ENCODE peak calls at places on chromosomes 5 and 9, in six cellular contexts. Y, D, F, V, H and C are unnamed samples. For H3K36me3, the result is how much of the 10 kb centered on the place peaks cover.

GRCh38 chr9:131281119-131281965 is 5.0 kb upstream of the FAM78A start:
- DNase-seq in Y (no peak), D (no peak), F (no peak), V (no peak), H (no peak), C (no peak)

GRCh38 chr5:79297661-79298060 is 61.7 kb downstream of the JMY start:
- DNase-seq in Y (no peak), D (no peak), F (no peak), V (no peak), H (no peak), C (no peak)

GRCh38 chr5:35990524-35990923 is 666 bp downstream of the UGT3A1 start:
- DNase-seq in Y (no peak), D (no peak), F (no peak), V (no peak), H (peak), C (no peak)

GRCh38 chr9:123686131-123686848 is 243.6 kb downstream of the DENND1A start:
- DNase-seq in Y (no peak), D (no peak), F (no peak), V (peak), H (no peak), C (no peak)

GRCh38 chr5:34599471-34600117 is 56.5 kb upstream of the RAI14 start:
- DNase-seq in Y (no peak), D (no peak), F (no peak), V (peak), H (no peak), C (no peak)

GRCh38 chr5:128227984-128228383 is 144.4 kb downstream of the SLC12A2 start:
- DNase-seq in Y (no peak), D (no peak), F (no peak), V (no peak), H (no peak), C (no peak)

GRCh38 chr5:53170748-53171349 is 61.3 kb upstream of the MOCS2 start:
- DNase-seq in Y (no peak), D (no peak), F (no peak), V (peak), H (no peak), C (no peak)

GRCh38 chr5:180072556-180072955 is 997 bp upstream of the RNF130 start:
- DNase-seq in Y (no peak), D (no peak), F (no peak), V (peak), H (no peak), C (no peak)

GRCh38 chr5:131769337-131769736 is 27.5 kb downstream of the FNIP1 start:
- DNase-seq in Y (no peak), D (no peak), F (no peak), V (no peak), H (no peak), C (no peak)

GRCh38 chr5:128084228-128085167 is 932 bp downstream of the SLC12A2 start:
- DNase-seq in Y (peak), D (peak), F (peak), V (peak), H (peak), C (peak)

DNA sequence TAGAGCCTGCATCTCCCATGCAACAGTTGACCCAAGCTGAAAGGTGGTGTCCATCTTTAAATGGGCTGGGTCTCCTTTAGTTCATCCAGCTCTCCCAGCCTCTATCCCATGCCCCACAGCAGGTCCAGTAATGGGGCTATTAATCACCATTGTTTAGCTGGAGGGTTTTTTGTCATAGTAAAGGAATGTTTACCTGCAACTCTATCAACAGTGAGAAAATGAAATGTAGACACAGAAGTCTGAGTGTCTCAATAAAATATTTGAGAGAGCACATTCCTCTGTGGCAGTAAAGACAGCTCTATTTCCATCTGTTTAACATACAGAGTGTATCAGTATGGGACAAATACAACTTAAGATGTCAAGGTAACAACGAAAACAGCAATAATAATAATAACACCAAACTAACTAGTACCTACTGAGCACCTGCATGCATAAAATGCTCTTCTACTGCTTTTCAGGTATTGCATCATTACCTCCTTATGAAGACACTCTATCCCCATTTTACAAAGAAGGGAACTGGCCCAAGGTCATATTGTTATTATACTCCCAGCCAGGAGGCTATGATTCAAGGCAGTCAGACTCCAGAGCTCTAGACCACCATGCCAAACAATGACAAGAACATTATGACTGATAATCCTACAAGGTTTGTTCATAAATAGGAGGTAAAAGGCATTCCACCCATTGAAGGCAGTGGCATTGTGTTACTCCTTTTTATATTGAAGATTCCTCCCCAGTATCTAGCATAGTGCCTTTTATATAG is 21.0 kb upstream of the C5orf58 start:
- DNase-seq in Y (no peak), D (no peak), F (no peak), V (no peak), H (no peak), C (no peak)
- H3K4me3 ChIP-seq in Y (no peak), D (no peak), F (no peak), V (no peak), H (no peak), C (no peak)

DNA sequence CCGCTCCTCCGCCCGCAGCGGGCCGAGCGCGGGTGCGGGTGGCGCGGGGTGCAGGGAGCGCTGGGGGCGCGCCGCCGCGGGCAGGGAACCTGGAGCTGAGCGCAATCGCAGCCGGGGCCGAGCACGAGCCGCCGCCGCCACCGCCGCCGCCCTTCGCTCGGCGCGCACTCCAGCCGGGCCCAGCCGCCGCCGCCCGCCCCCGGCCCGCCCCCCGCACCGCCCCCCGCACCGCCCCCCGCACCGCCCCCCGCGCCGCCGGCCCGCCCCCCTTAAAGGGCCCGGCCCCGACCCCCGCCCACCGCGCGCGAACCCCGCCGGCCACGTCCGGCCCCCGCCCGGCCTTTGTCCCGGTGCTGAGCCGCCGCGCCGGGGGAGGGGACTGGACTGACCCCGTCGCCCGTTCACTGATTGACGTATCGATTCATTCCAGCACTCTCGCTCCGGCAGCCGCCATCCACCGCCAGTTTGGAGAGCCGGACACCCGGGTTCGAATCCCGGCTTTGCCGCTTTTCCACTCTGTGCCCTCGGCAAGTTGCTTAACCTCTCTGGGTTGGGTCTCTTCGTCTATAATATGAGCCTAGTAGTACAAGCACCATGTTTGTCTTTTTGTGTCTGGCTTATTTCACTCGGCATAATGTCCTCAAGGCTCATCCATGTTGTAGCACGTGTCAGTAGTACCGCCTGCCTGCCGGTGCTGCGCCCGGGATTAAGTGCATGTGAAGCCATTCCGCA is at the start of gene SH3PXD2B:
- DNase-seq in Y (peak), D (peak), F (peak), V (peak), H (peak), C (peak)
- H3K36me3 ChIP-seq in Y (under half), D (under half), F (under half), V (under half), H (under half), C (under half)

DNA sequence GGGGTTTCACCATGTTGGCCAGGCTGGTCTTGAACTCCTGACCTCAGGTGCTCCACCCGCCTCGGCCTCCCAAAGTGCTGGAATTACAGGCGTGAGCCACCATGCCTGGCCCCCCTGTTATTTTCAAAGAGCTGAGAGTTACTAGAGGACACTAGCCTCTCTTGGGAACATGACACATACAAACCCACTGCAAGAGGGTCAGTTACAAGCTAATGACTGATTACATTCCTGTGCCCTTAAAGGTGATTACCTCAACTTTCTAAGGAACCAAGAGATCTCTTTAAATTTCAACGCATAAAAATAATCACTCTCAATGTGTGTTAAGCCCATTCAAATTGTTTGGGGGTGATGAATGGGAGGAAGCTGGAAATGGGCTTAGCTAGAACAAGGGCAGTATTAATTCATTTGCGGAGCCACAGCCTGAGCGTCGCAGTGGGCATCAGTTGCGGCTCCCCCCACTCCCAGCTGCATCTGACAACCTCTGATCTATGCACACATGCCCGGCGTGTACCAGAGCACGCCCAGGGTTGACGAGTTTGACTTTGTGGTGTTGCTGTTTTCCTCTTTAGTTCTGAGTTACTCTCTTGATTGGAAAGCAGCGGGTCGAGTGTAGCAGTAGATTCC is 146.9 kb downstream of the GOLPH3 start:
- DNase-seq in Y (no peak), D (no peak), F (no peak), V (no peak), H (no peak), C (no peak)
- H3K4me3 ChIP-seq in Y (peak), D (no peak), F (no peak), V (no peak), H (no peak), C (no peak)

GRCh38 chr5:1476181-1476966 is 31.1 kb upstream of the SLC6A3 start:
- DNase-seq in Y (no peak), D (peak), F (no peak), V (no peak), H (no peak), C (peak)
- H3K36me3 ChIP-seq in Y (under half), D (half or more), F (under half), V (under half), H (half or more), C (half or more)

DNA sequence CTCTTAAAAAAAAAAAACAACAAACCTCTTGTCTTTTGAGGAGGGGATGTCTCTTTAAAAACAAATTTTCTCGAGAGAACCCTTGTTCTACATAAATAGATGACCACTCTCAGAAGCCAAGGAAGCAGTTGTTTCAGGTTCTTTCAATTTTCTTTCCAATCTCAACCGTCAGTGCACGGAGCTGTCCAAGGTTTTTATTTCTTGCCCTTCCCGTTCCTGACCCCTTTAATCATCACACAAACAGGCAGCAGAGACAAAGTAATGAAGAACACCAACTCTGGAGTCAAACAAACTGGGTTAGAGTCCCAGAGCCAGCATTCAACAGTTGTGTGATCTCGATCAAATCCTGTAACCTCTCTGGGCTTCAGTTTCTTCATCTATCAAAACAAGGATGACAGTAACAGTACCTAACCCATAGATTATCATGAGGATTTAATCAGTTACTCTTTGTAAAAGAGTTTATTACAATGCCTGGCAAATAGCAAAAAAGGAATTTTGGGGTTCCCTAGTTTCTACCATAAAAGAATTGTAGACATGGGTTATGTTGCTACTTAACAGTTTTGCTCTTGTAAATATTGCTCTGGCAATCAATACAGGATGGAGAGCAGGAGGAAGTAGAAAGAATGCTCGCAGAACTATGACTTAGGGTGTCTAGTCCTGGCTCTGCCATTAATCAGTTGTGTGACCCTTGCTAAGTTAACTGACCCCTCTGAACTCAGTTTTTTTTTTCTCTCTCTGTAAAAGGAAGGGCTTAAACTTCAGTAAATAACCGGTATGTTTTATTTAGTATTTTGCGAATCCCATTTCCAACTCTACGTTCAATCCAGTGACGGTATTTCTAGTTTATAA is 1.0 kb upstream of the NIM1K start:
- DNase-seq in Y (no peak), D (no peak), F (no peak), V (no peak), H (no peak), C (no peak)
- H3K4me3 ChIP-seq in Y (no peak), D (no peak), F (no peak), V (no peak), H (peak), C (peak)

DNA sequence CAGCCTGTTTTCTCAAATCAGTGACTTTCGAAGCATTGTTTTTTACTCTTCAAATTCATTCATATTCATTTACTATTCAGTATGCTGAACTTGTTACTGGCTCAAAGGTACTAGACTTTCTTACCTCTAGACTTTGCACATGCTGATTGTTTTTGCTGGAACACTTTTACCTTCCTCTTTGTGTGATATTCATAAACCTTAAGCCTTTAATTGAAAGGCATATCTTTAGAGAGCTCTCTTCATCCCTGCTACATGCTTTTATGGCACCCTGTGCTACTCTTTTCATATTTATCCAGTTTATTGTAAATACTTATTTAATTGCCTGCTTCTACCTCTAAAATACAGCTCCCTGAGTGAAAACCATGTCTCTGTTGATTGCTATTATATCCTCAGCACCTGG is 48.7 kb upstream of the LRRC19 start:
- DNase-seq in Y (no peak), D (no peak), F (no peak), V (no peak), H (no peak), C (no peak)
- H3K36me3 ChIP-seq in Y (under half), D (under half), F (under half), V (under half), H (under half), C (under half)

GRCh38 chr5:175711031-175711430 is 53.2 kb downstream of the HRH2 start:
- DNase-seq in Y (no peak), D (peak), F (no peak), V (no peak), H (no peak), C (no peak)
- H3K4me3 ChIP-seq in Y (no peak), D (no peak), F (no peak), V (no peak), H (no peak), C (no peak)

GRCh38 chr9:121319394-121319780 is 50.7 kb downstream of the STOM start:
- DNase-seq in Y (no peak), D (no peak), F (no peak), V (no peak), H (no peak), C (no peak)

GRCh38 chr9:121318631-121319393 is 50.9 kb downstream of the GSN start:
- DNase-seq in Y (no peak), D (no peak), F (no peak), V (no peak), H (no peak), C (no peak)

GRCh38 chr9:121322037-121322736 is 47.9 kb downstream of the STOM start:
- DNase-seq in Y (no peak), D (no peak), F (no peak), V (no peak), H (no peak), C (no peak)

GRCh38 chr9:121322737-121323448 is 47.2 kb downstream of the STOM start:
- DNase-seq in Y (no peak), D (no peak), F (no peak), V (no peak), H (no peak), C (no peak)

GRCh38 chr9:121321039-121321503 is 49.0 kb downstream of the STOM start:
- DNase-seq in Y (no peak), D (no peak), F (no peak), V (no peak), H (no peak), C (no peak)
- H3K36me3 ChIP-seq in Y (under half), D (half or more), F (under half), V (under half), H (under half), C (under half)